ENCODE peak calls at places on chromosome X, in six cellular contexts. D is tibial artery, S is transverse colon, K is cardiac muscle cell, Q is psoas muscle, H is K562. Y is an unnamed sample. For H3K9me3, the result is how much of the 10 kb centered on the place peaks cover.

GRCh38 chrX:137574784-137575298 is 8.9 kb downstream of the ZIC3 start:
- DNase-seq in H (no peak), S (no peak), K (no peak), Q (no peak), D (no peak), Y (no peak)

GRCh38 chrX:47202877-47203276 is 9.2 kb downstream of the UBA1 start:
- DNase-seq in D (no peak), K (no peak), Q (peak), H (no peak), S (no peak), Y (no peak)

GRCh38 chrX:125577479-125577878 is 257.8 kb downstream of the TEX13C start:
- DNase-seq in S (no peak), D (no peak), H (no peak), Q (no peak), K (no peak), Y (no peak)

GRCh38 chrX:151871244-151871643 is 41.4 kb upstream of the MAGEA4 start:
- DNase-seq in H (no peak), D (peak), K (peak), S (no peak), Q (no peak), Y (no peak)

GRCh38 chrX:2284133-2284532 is 216.6 kb downstream of the DHRSX start:
- DNase-seq in D (no peak), Q (no peak), S (no peak), H (no peak), K (no peak), Y (no peak)

GRCh38 chrX:125894947-125895346 is 271.1 kb downstream of the DCAF12L2 start:
- DNase-seq in K (no peak), H (no peak), Q (no peak), D (no peak), S (no peak), Y (no peak)

GRCh38 chrX:123835661-123836371 is 24.0 kb upstream of the XIAP start:
- DNase-seq in H (no peak), K (peak), D (no peak), Q (no peak), S (peak), Y (no peak)

GRCh38 chrX:30995705-30996104 is 76.1 kb downstream of the FTHL17 start:
- DNase-seq in K (no peak), S (no peak), H (no peak), D (no peak), Q (no peak), Y (no peak)

GRCh38 chrX:8504451-8504850 is 39.8 kb downstream of the VCX3B start:
- DNase-seq in D (no peak), S (no peak), K (peak), H (no peak), Q (no peak), Y (no peak)

GRCh38 chrX:119240356-119240755 is 4.3 kb downstream of the PGRMC1 start:
- DNase-seq in Q (no peak), H (no peak), D (no peak), S (no peak), K (peak), Y (no peak)

GRCh38 chrX:19602866-19603620 is 87.7 kb upstream of the MAP3K15 start:
- DNase-seq in D (peak), H (peak), Q (peak), K (peak), S (no peak), Y (no peak)

GRCh38 chrX:131985526-131986049 is 37.5 kb upstream of the STK26 start:
- DNase-seq in D (no peak), Q (no peak), K (no peak), H (peak), S (no peak), Y (no peak)

GRCh38 chrX:38864165-38864564 is 62.9 kb downstream of the MID1IP1 start:
- DNase-seq in K (peak), H (no peak), D (no peak), Q (no peak), S (no peak), Y (no peak)

GRCh38 chrX:55342533-55343501 is 78.1 kb upstream of the PAGE3 start:
- DNase-seq in H (peak), S (peak), K (peak), Q (no peak), D (no peak), Y (peak)

GRCh38 chrX:10496345-10496965 is 123.9 kb downstream of the MID1 start:
- DNase-seq in K (peak), D (no peak), S (no peak), H (no peak), Q (no peak), Y (no peak)

GRCh38 chrX:17361620-17362019 is 13.4 kb upstream of the NHS start:
- DNase-seq in H (peak), S (no peak), D (no peak), Q (no peak), K (no peak), Y (peak)
- H3K9me3 ChIP-seq in H (under half), S (under half), D (under half), Q (under half), K (under half), Y (under half)

DNA sequence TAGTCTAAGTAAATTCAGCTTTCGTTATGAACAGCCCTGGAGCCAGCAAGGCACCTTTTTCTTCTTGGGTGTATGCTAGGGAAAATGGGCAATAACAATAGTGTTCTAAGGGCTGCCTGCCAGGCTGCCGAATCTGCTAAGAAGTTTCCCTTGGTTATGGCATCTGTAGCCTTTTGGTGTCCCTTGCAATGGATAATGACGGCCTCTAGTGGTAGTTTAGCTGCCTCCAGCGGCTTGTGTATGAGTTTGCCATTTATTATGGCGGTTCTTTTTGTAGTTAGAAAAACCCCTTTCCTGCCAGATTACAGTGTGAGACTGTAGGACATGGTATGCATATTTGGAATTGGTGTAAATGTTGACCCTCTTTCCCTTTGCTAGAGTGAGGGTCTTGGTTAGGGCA is 78.9 kb upstream of the SPIN4 start:
- DNase-seq in Q (no peak), K (no peak), H (no peak), S (no peak), D (no peak), Y (peak)
- H3K9me3 ChIP-seq in Q (under half), K (under half), H (under half), S (under half), D (under half), Y (under half)

GRCh38 chrX:67426946-67427345 is 116.9 kb upstream of the AR start:
- DNase-seq in K (no peak), Q (no peak), S (no peak), D (no peak), H (no peak), Y (no peak)
- H3K9me3 ChIP-seq in K (under half), Q (under half), S (under half), D (under half), H (under half), Y (under half)

GRCh38 chrX:1009771-1010170 is 202.7 kb downstream of the CRLF2 start:
- DNase-seq in D (no peak), H (no peak), K (no peak), S (no peak), Q (no peak), Y (no peak)
- H3K9me3 ChIP-seq in D (under half), H (under half), K (under half), S (under half), Q (under half), Y (under half)

GRCh38 chrX:65600106-65600505 is 65.5 kb upstream of the LAS1L start:
- DNase-seq in Q (no peak), H (no peak), D (no peak), S (no peak), K (no peak), Y (no peak)
- H3K9me3 ChIP-seq in Q (under half), H (under half), D (under half), S (under half), K (under half), Y (under half)

GRCh38 chrX:480861-481417 is 94.2 kb upstream of the PPP2R3B start:
- DNase-seq in D (no peak), K (no peak), H (no peak), S (no peak), Q (no peak), Y (no peak)

GRCh38 chrX:479273-479981 is 92.7 kb upstream of the PPP2R3B start:
- DNase-seq in K (no peak), D (no peak), H (no peak), S (no peak), Q (no peak), Y (no peak)

GRCh38 chrX:485368-485767 is 98.7 kb upstream of the PPP2R3B start:
- DNase-seq in D (no peak), K (no peak), S (no peak), H (no peak), Q (no peak), Y (no peak)

GRCh38 chrX:482702-483203 is 96.0 kb upstream of the PPP2R3B start:
- DNase-seq in S (no peak), Q (no peak), K (no peak), D (no peak), H (no peak), Y (no peak)

GRCh38 chrX:482192-482701 is 95.5 kb upstream of the PPP2R3B start:
- DNase-seq in H (no peak), S (no peak), D (no peak), K (no peak), Q (no peak), Y (no peak)
- H3K9me3 ChIP-seq in H (under half), S (under half), D (under half), K (under half), Q (under half), Y (under half)

DNA sequence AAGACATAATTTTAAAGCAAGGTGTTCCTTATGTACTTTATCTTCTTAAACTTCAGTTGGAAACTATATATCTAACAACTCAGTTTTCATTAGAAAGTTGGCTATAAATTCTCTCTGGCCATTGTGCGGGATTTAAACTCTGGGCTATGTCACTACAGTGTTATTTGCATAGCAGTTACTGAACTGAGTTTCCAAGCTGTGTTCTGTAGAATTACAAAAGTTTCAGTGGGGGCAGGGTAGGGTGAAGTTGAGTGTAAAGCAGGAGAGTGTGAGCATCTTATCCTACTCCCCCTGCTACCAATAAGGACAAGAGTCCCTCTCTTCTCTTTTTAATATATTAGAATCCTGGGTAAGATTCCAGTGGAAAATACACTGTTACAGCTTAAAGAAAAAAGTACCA is 254.5 kb upstream of the SLITRK2 start:
- DNase-seq in H (no peak), S (no peak), K (no peak), D (no peak), Q (no peak), Y (no peak)
- H3K9me3 ChIP-seq in H (under half), S (under half), K (under half), D (under half), Q (under half), Y (under half)

GRCh38 chrX:40170830-40171512 is 73.2 kb upstream of the BCOR start:
- DNase-seq in Q (no peak), H (peak), S (no peak), K (no peak), D (no peak), Y (peak)

GRCh38 chrX:40171513-40172168 is 73.9 kb upstream of the BCOR start:
- DNase-seq in H (peak), S (no peak), Q (peak), K (peak), D (no peak), Y (peak)

GRCh38 chrX:40173662-40174593 is 76.2 kb upstream of the BCOR start:
- DNase-seq in D (no peak), S (peak), K (peak), Q (peak), H (peak), Y (peak)

GRCh38 chrX:40172980-40173661 is 75.4 kb upstream of the BCOR start:
- DNase-seq in Q (no peak), D (no peak), H (no peak), K (no peak), S (no peak), Y (peak)

GRCh38 chrX:40172169-40172979 is 74.6 kb upstream of the BCOR start:
- DNase-seq in K (peak), D (peak), Q (peak), S (peak), H (peak), Y (peak)
- H3K9me3 ChIP-seq in K (under half), D (under half), Q (under half), S (under half), H (under half), Y (under half)

DNA sequence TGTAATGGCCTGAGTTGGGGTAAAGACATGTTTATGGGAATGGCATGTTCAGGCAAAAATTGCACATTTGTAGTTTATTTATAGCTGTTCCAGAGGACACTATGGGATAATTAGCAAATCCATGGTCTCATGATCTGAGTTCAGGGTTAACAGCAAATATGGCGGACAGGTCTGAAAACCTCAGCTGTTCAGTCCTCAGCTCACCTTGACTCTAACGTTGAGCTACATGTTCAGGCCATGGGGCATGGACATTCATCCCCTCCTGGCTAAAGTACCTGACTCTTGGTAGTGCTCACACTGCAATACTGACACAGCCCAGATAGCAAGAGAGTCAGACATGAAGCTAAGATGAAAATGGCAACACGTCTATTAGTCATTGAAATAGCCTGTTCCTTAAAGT is 161.6 kb upstream of the GPC4 start:
- DNase-seq in H (no peak), S (no peak), K (no peak), Q (no peak), D (no peak), Y (no peak)
- H3K9me3 ChIP-seq in H (under half), S (under half), K (under half), Q (under half), D (under half), Y (under half)